ENCODE peak calls at places on chromosomes 13 and 19, in four cellular contexts. U is brain microvascular endothelial cell; C is CD8-positive, alpha-beta T cell; K is heart left ventricle. L is an unnamed sample.

GRCh38 chr19:18895828-18896341 is at the start of gene CERS1:
- DNase-seq in C (no peak), K (no peak), U (no peak), L (no peak)

GRCh38 chr19:56294557-56294956 is 20.1 kb downstream of the ZSCAN5A start:
- DNase-seq in K (no peak), C (no peak), U (peak; percentile 36), L (no peak)

GRCh38 chr19:39874404-39874803 is 28.2 kb upstream of the FBL start:
- DNase-seq in U (no peak), C (no peak), K (peak; percentile 8), L (no peak)

GRCh38 chr13:78022164-78022877 is 103.7 kb upstream of the EDNRB start:
- DNase-seq in U (peak; percentile 70), K (no peak), C (peak; percentile 8), L (no peak)

GRCh38 chr13:35909837-35910236 is 221.3 kb downstream of the DCLK1 start:
- DNase-seq in K (no peak), C (no peak), U (no peak), L (no peak)

GRCh38 chr13:40589285-40590109 is 76.9 kb downstream of the FOXO1 start:
- DNase-seq in K (no peak), C (no peak), U (peak; percentile 76), L (no peak)

GRCh38 chr13:50352720-50353491 is 337.7 kb downstream of the KCNRG start:
- DNase-seq in K (no peak), U (no peak), C (no peak), L (no peak)

GRCh38 chr13:99182439-99182838 is 18.2 kb upstream of the UBAC2 start:
- DNase-seq in C (no peak), U (no peak), K (no peak), L (no peak)

GRCh38 chr13:22138947-22139346 is 468.1 kb downstream of the FGF9 start:
- DNase-seq in U (no peak), K (no peak), C (no peak), L (no peak)

DNA sequence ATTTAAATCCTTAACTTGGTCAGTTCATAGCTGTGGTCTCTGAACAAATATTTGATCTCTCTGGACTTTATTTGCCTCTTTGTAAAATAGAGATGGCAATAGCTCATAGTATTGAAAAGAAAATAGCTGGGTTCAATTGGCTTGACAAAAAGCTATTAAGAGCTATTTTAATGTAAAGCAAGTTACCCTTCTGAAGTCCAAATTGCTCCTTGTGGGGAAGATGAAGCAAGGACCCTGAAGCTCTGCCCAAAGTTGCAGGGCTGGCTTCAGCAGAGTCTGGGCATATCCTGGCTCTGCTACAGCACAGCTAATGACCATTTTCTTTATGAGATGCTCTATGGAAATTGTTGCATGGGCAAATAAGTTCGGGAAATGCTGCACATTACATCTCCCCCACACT is 484.5 kb downstream of the TDRD3 start:
- DNase-seq in K (no peak), U (no peak), C (no peak), L (no peak)
- H3K4me3 ChIP-seq in K (no peak overlapping the region), U (no peak overlapping the region), C (no peak overlapping the region), L (no peak overlapping the region)

GRCh38 chr19:6056801-6057650 is 53.3 kb downstream of the RFX2 start:
- DNase-seq in U (peak; percentile 93), C (no peak), K (no peak), L (peak; percentile 90)
- H3K4me3 ChIP-seq in U (no peak overlapping the region), C (no peak overlapping the region), K (peak overlapping the region; percentile 27), L (peak overlapping the region; percentile 54)

GRCh38 chr13:46899801-46900200 is 2.9 kb upstream of the HTR2A start:
- DNase-seq in U (no peak), K (no peak), C (no peak), L (no peak)

GRCh38 chr13:46893221-46893620 is 3.6 kb downstream of the HTR2A start:
- DNase-seq in K (no peak), C (no peak), U (no peak), L (no peak)

GRCh38 chr13:46894534-46894906 is 2.3 kb downstream of the HTR2A start:
- DNase-seq in K (no peak), U (no peak), C (no peak), L (no peak)

GRCh38 chr13:46893820-46894533 is 2.9 kb downstream of the HTR2A start:
- DNase-seq in U (peak; percentile 32), C (peak; percentile 65), K (peak; percentile 81), L (no peak)

GRCh38 chr13:46896346-46897138 is at the start of gene HTR2A:
- DNase-seq in U (peak; percentile 19), C (no peak), K (peak; percentile 60), L (peak; percentile 41)
- H3K4me3 ChIP-seq in U (peak within 1 kb of the TSS; percentile 40), C (no peak within 1 kb of the TSS), K (peak within 1 kb of the TSS; percentile 64), L (peak within 1 kb of the TSS; percentile 63)

GRCh38 chr13:110866491-110867170 is 48.2 kb downstream of the ANKRD10 start:
- DNase-seq in C (no peak), K (no peak), U (no peak), L (no peak)

GRCh38 chr13:110867380-110867779 is 47.5 kb downstream of the ANKRD10 start:
- DNase-seq in C (no peak), K (no peak), U (no peak), L (no peak)

GRCh38 chr13:110869805-110870706 is 44.8 kb downstream of the ANKRD10 start:
- DNase-seq in K (peak; percentile 83), U (peak; percentile 100), C (no peak), L (peak; percentile 90)

GRCh38 chr13:110868631-110869165 is 46.2 kb downstream of the ANKRD10 start:
- DNase-seq in K (no peak), C (no peak), U (no peak), L (no peak)

DNA sequence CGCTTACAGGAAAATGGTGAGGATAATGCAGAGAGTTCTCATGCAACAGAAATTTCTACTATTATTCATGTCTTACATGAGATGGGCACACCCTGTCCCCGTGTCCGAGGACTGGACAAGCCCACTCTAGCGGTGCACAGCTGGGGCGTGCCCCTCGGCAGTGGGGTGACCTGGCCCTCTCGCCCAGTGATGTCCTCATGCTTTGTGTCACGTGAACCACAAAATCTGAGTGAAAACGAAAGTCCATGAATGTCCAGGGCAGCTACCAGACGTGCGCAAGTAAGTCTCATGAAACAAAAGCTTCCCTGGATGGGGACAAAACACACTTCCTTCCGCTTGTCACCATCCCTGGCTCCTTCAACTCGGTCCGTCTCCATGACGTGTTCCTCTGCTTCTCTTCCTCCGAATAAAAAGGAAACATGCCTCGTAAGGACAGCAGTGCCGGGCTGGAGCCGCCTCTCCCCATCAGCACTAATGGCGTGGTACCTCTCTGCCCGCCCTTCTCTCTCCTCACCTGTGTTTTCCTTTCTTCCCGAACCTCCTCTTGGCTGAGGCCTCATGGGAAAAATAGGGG is 45.6 kb downstream of the ANKRD10 start:
- DNase-seq in C (no peak), U (no peak), K (peak; percentile 59), L (no peak)
- H3K4me3 ChIP-seq in C (no peak overlapping the region), U (peak overlapping the region; percentile 59), K (peak overlapping the region; percentile 60), L (peak overlapping the region; percentile 31)

DNA sequence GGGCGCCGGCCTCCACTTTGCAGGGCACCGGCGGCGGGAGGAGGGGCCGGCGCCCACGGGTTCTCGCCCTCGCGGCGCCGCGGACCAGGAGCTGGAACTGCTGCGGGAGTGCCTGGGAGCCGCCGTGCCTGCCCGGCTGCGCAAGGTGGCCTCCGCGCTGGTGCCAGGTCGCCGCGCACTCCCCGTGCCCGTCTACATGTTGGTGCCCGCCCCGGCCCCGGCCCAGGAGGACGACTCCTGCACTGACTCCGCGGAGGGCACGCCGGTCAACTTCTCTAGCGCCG is 11.8 kb downstream of the C19orf25 start:
- DNase-seq in C (no peak), U (no peak), K (peak; percentile 66), L (no peak)
- H3K4me3 ChIP-seq in C (no peak overlapping the region), U (no peak overlapping the region), K (peak overlapping the region; percentile 10), L (no peak overlapping the region)

DNA sequence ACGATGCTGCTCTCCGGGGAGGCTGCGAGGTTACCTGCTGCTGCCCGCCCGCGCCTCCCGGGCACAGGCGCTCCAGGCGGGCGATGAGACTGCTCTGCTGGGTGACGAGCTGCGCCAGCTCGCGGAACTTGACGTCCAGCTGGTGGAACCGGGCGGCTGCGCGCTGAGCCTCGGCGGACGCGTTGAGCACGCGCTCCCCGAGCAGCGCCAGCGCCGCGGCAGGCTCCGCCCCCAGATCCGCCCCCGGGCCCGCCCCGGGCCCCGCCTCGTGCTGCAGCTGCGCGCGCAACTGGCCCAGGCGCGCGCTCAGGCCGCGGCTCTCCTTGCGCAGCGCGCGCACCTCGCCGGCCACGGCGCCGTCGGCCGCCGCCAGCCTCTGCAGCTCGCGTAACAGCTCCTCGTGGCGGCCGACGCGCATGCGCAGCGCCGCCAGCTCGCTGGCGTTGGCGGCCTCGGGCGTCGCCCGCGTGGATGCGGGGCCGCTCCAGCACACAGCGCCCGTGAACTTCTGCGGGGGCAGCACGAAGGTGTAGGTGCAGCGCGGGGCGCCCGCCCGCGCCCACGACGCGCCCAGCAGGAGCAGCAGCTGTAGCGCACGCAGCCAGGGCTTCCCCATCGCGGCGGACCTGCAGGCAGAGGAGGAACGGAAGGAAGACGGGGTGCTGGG is 6.4 kb downstream of the ANGPTL6 start:
- DNase-seq in C (peak; percentile 92), U (peak; percentile 73), K (peak; percentile 96), L (peak; percentile 84)
- H3K4me3 ChIP-seq in C (peak overlapping the region; percentile 67), U (peak overlapping the region; percentile 40), K (peak overlapping the region; percentile 61), L (peak overlapping the region; percentile 79)

GRCh38 chr19:49114630-49115363 is 627 bp downstream of the LIN7B start:
- DNase-seq in C (peak; percentile 50), U (peak; percentile 23), K (peak; percentile 83), L (no peak)
- H3K4me3 ChIP-seq in C (peak overlapping the region; percentile 56), U (peak overlapping the region; percentile 73), K (peak overlapping the region; percentile 90), L (peak overlapping the region; percentile 95)

DNA sequence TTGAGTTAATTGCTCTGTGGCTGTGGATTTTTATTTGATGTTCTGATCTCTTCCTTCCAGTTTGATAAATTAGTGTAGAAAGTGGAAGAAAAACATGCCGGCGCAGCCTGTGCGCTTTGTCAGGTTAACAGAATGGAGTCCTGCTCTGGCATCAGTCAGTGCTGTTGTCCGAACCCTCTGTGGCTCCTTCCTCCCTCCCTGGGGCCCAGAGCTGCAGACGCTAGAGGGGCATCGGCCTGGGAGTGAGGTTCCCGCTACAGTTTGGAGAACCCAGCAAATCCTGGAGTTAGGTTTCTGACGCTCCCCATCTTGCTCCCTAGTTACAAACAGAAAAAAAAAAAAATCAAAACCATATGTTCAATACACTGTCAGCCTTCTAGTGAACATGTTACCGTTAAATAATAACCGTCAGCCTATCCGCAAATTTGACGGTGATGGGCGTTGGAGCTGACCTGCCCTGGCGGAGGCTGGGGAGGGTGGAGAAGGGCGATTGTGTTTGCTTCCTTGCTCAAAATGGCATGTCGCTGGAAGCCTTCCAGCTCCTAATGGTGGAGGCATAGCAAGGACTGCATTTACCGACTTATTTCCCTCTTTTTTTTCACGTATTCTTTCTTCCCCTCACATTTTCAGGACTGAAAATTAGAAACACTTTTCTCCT is 13.5 kb downstream of the MBNL2 start:
- DNase-seq in U (no peak), C (no peak), K (no peak), L (no peak)
- H3K4me3 ChIP-seq in U (no peak overlapping the region), C (no peak overlapping the region), K (peak overlapping the region; percentile 27), L (peak overlapping the region; percentile 34)

L was measured in breast epithelium.